ENCODE peak calls at places on chromosomes 11 and 22, in eight cellular contexts. Y is right atrium auricular region, G is H1, K is HCT116, I is AG09309, Q is cardiac muscle cell, D is fibroblast of lung, W is choroid plexus epithelial cell. C is an unnamed sample.
A peak's percentile ranks its signal among the peaks of the same experiment; 100 is the strongest.

GRCh38 chr22:25896098-25896497 is 154.1 kb downstream of the MYO18B start:
- DNase-seq in Y (no peak), G (no peak), K (no peak), I (no peak), Q (no peak), D (no peak), W (no peak), C (no peak)

GRCh38 chr11:46348986-46349401 is 1.7 kb downstream of the DGKZ start:
- DNase-seq in Y (no peak), G (no peak), K (no peak), I (no peak), Q (no peak), D (no peak), W (no peak), C (no peak)

GRCh38 chr11:44596541-44597276 is 31.2 kb downstream of the CD82 start:
- DNase-seq in Y (no peak), G (no peak), K (no peak), I (no peak), Q (no peak), D (no peak), W (no peak), C (no peak)

GRCh38 chr11:27694992-27695391 is 5.3 kb downstream of the BDNF start:
- DNase-seq in Y (no peak), G (no peak), K (no peak), I (no peak), Q (peak; percentile 62), D (peak; percentile 65), W (peak; percentile 67), C (no peak)

GRCh38 chr11:81658722-81659121 is 1074.9 kb downstream of the FAM181B start:
- DNase-seq in Y (no peak), G (no peak), K (no peak), I (no peak), Q (peak; percentile 17), D (peak; percentile 41), W (peak; percentile 63), C (no peak)

GRCh38 chr11:65434057-65434666 is 11.6 kb downstream of the NEAT1 start:
- DNase-seq in Y (peak; percentile 53), G (no peak), K (no peak), I (no peak), Q (peak; percentile 46), D (peak; percentile 46), W (peak; percentile 70), C (peak; percentile 6)

GRCh38 chr11:73950869-73951710 is at the start of gene DNAJB13:
- DNase-seq in Y (no peak), G (no peak), K (peak; percentile 38), I (no peak), Q (peak; percentile 58), D (peak; percentile 45), W (peak; percentile 68), C (peak; percentile 55)

GRCh38 chr11:65381721-65382035 is 768 bp downstream of the SLC25A45 start:
- DNase-seq in Y (peak; percentile 70), G (no peak), K (peak; percentile 65), I (no peak), Q (no peak), D (peak; percentile 58), W (peak; percentile 54), C (peak; percentile 74)

GRCh38 chr11:86478348-86478747 is 103.7 kb downstream of the CCDC81 start:
- DNase-seq in Y (no peak), G (no peak), K (no peak), I (no peak), Q (no peak), D (no peak), W (no peak), C (no peak)
- TF ChIP-seq CTCF in Y (no peak), G (no peak), K (no peak), I (no peak), Q (no peak), D (no peak), W (no peak), C (no peak)

DNA sequence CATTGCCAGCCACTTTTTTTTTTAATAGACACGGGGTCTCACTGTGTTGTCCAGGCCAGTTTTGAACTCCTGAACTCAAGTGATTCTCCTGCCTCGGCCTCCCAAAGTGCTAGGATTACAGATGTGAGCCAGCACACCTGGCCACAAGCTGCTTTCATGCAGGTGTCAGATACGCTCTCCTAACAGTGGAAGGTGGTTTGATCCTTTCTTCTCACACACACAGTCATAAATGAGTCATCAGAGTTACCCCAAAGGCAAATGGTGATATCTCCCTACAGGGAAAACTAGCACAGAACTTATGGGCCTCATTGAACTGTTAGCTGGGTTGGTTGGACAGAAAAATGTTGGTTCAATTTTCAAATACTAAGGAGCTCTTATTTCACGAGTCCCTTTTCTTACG is 38.2 kb upstream of the UBASH3B start:
- DNase-seq in Y (no peak), G (no peak), K (no peak), I (no peak), Q (no peak), D (no peak), W (no peak), C (no peak)
- TF ChIP-seq CTCF in Y (no peak), G (no peak), K (no peak), I (no peak), Q (no peak), D (no peak), W (no peak), C (no peak)

GRCh38 chr11:2298795-2299747 is 2.6 kb downstream of the C11orf21 start:
- DNase-seq in Y (peak; percentile 52), G (peak; percentile 25), K (no peak), I (no peak), Q (peak; percentile 22), D (no peak), W (peak; percentile 36), C (no peak)
- TF ChIP-seq CTCF in Y (peak; percentile 50), G (peak; percentile 80), K (peak; percentile 56), I (peak; percentile 24), Q (peak; percentile 24), D (peak; percentile 11), W (peak; percentile 53), C (peak; percentile 29)

GRCh38 chr22:35516723-35517122 is 23.9 kb upstream of the RASD2 start:
- DNase-seq in Y (no peak), G (no peak), K (no peak), I (no peak), Q (no peak), D (no peak), W (no peak), C (no peak)

GRCh38 chr22:35518781-35519180 is 21.9 kb upstream of the RASD2 start:
- DNase-seq in Y (no peak), G (no peak), K (no peak), I (no peak), Q (no peak), D (no peak), W (no peak), C (no peak)

GRCh38 chr22:35517769-35518530 is 22.7 kb upstream of the RASD2 start:
- DNase-seq in Y (no peak), G (no peak), K (no peak), I (no peak), Q (no peak), D (no peak), W (no peak), C (no peak)

GRCh38 chr22:35519306-35520000 is 21.2 kb upstream of the RASD2 start:
- DNase-seq in Y (no peak), G (no peak), K (no peak), I (no peak), Q (no peak), D (no peak), W (no peak), C (no peak)

DNA sequence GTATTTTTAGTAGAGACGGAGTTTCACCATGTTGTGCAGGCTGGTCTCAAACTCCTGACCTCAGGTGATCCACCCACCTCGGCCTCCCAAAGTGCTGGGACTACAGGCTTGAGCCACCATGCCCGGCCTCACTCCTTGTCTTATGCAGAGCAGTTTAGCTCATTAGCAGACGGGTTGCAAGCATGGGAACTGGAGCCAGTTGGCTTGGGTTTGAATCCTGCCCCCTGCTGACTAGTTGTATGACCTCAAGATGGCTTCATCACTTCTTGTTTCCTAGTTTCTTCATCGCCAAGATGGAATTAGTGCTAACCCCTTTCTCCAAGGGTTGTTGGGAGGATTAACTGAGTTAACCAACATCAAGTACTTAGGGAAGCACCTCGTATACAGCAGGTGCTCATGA is 23.4 kb upstream of the RASD2 start:
- DNase-seq in Y (no peak), G (no peak), K (no peak), I (no peak), Q (no peak), D (no peak), W (no peak), C (no peak)
- TF ChIP-seq CTCF in Y (no peak), G (no peak), K (no peak), I (no peak), Q (no peak), D (no peak), W (no peak), C (peak; percentile 26)

GRCh38 chr11:33259869-33260268 is 2.7 kb downstream of the HIPK3 start:
- DNase-seq in Y (no peak), G (no peak), K (no peak), I (no peak), Q (no peak), D (no peak), W (no peak), C (no peak)

GRCh38 chr11:33257897-33258630 is 883 bp downstream of the HIPK3 start:
- DNase-seq in Y (peak; percentile 91), G (no peak), K (peak; percentile 58), I (peak; percentile 55), Q (peak; percentile 96), D (peak; percentile 94), W (peak; percentile 89), C (peak; percentile 65)

GRCh38 chr11:33257160-33257896 is at the start of gene HIPK3:
- DNase-seq in Y (peak; percentile 78), G (no peak), K (no peak), I (no peak), Q (peak; percentile 88), D (peak; percentile 75), W (peak; percentile 76), C (peak; percentile 49)

GRCh38 chr11:33256808-33257159 is 397 bp upstream of the HIPK3 start:
- DNase-seq in Y (no peak), G (no peak), K (no peak), I (no peak), Q (no peak), D (no peak), W (no peak), C (no peak)

GRCh38 chr11:33258631-33259184 is 1.5 kb downstream of the HIPK3 start:
- DNase-seq in Y (no peak), G (no peak), K (no peak), I (no peak), Q (peak; percentile 69), D (peak; percentile 70), W (peak; percentile 73), C (peak; percentile 37)
- TF ChIP-seq CTCF in Y (no peak), G (no peak), K (no peak), I (no peak), Q (no peak), D (no peak), W (no peak), C (no peak)